ENCODE peak calls at places on chromosomes 6 and 20, in five cellular contexts. One of them, this sample, is unnamed.

GRCh38 chr6:26363882-26364825 is 844 bp upstream of the BTN3A2 start:
- DNase-seq in Peyer's patch: no peak
- DNase-seq in fibroblast of villous mesenchyme: peak; percentile 55
- DNase-seq in heart left ventricle: no peak
- DNase-seq in choroid plexus epithelial cell: peak; percentile 36
- DNase-seq in this sample: peak; percentile 14

GRCh38 chr20:20829694-20830093 is 117.2 kb upstream of the RALGAPA2 start:
- DNase-seq in choroid plexus epithelial cell: no peak
- DNase-seq in heart left ventricle: no peak
- DNase-seq in Peyer's patch: no peak
- DNase-seq in fibroblast of villous mesenchyme: no peak
- DNase-seq in this sample: no peak

GRCh38 chr6:122416825-122417224 is 17.4 kb downstream of the HSF2 start:
- DNase-seq in heart left ventricle: no peak
- DNase-seq in Peyer's patch: no peak
- DNase-seq in choroid plexus epithelial cell: no peak
- DNase-seq in fibroblast of villous mesenchyme: no peak
- DNase-seq in this sample: no peak

GRCh38 chr20:54980321-54980960 is 505.0 kb downstream of the DOK5 start:
- DNase-seq in Peyer's patch: no peak
- DNase-seq in choroid plexus epithelial cell: peak; percentile 0
- DNase-seq in heart left ventricle: no peak
- DNase-seq in fibroblast of villous mesenchyme: no peak
- DNase-seq in this sample: peak; percentile 1

GRCh38 chr6:15661815-15662245 is 998 bp downstream of the DTNBP1 start:
- DNase-seq in fibroblast of villous mesenchyme: no peak
- DNase-seq in Peyer's patch: no peak
- DNase-seq in choroid plexus epithelial cell: no peak
- DNase-seq in heart left ventricle: no peak
- DNase-seq in this sample: no peak

GRCh38 chr6:54655162-54655561 is 191.4 kb upstream of the FAM83B start:
- DNase-seq in heart left ventricle: no peak
- DNase-seq in Peyer's patch: no peak
- DNase-seq in fibroblast of villous mesenchyme: no peak
- DNase-seq in choroid plexus epithelial cell: no peak
- DNase-seq in this sample: no peak

GRCh38 chr6:111734068-111734825 is 128.6 kb upstream of the TRAF3IP2 start:
- DNase-seq in choroid plexus epithelial cell: peak; percentile 94
- DNase-seq in heart left ventricle: no peak
- DNase-seq in fibroblast of villous mesenchyme: peak; percentile 36
- DNase-seq in Peyer's patch: no peak
- DNase-seq in this sample: peak; percentile 87

GRCh38 chr20:11777861-11778570 is 139.7 kb upstream of the BTBD3 start:
- DNase-seq in choroid plexus epithelial cell: peak; percentile 74
- DNase-seq in fibroblast of villous mesenchyme: peak; percentile 61
- DNase-seq in Peyer's patch: no peak
- DNase-seq in heart left ventricle: no peak
- DNase-seq in this sample: peak; percentile 32

GRCh38 chr6:37739618-37740017 is 41.9 kb upstream of the MDGA1 start:
- DNase-seq in choroid plexus epithelial cell: no peak
- DNase-seq in fibroblast of villous mesenchyme: no peak
- DNase-seq in heart left ventricle: no peak
- DNase-seq in Peyer's patch: no peak
- DNase-seq in this sample: no peak

GRCh38 chr6:159679091-159680077 is 13.7 kb downstream of the SOD2 start:
- DNase-seq in Peyer's patch: no peak
- DNase-seq in heart left ventricle: no peak
- DNase-seq in fibroblast of villous mesenchyme: peak; percentile 75
- DNase-seq in choroid plexus epithelial cell: peak; percentile 39
- DNase-seq in this sample: peak; percentile 24

GRCh38 chr6:169960531-169960890 is 209.1 kb downstream of the ERMARD start:
- DNase-seq in fibroblast of villous mesenchyme: no peak
- DNase-seq in Peyer's patch: no peak
- DNase-seq in heart left ventricle: no peak
- DNase-seq in choroid plexus epithelial cell: no peak
- DNase-seq in this sample: no peak

GRCh38 chr6:133242761-133243590 is 1.8 kb downstream of the EYA4 start:
- DNase-seq in fibroblast of villous mesenchyme: no peak
- DNase-seq in Peyer's patch: no peak
- DNase-seq in choroid plexus epithelial cell: no peak
- DNase-seq in heart left ventricle: peak; percentile 40
- DNase-seq in this sample: peak; percentile 10

GRCh38 chr20:44743916-44744655 is 1.6 kb upstream of the KCNK15 start:
- DNase-seq in fibroblast of villous mesenchyme: no peak
- DNase-seq in heart left ventricle: no peak
- DNase-seq in choroid plexus epithelial cell: no peak
- DNase-seq in Peyer's patch: no peak
- DNase-seq in this sample: no peak

GRCh38 chr6:113774122-113774835 is 82.9 kb upstream of the MARCKS start:
- DNase-seq in choroid plexus epithelial cell: peak; percentile 87
- DNase-seq in Peyer's patch: no peak
- DNase-seq in heart left ventricle: no peak
- DNase-seq in fibroblast of villous mesenchyme: peak; percentile 45
- DNase-seq in this sample: peak; percentile 55

GRCh38 chr6:16514249-16514648 is 247.0 kb downstream of the ATXN1 start:
- DNase-seq in choroid plexus epithelial cell: peak; percentile 88
- DNase-seq in Peyer's patch: no peak
- DNase-seq in heart left ventricle: no peak
- DNase-seq in fibroblast of villous mesenchyme: peak; percentile 78
- DNase-seq in this sample: peak; percentile 76

GRCh38 chr6:89353702-89354392 is 1.3 kb upstream of the UBE2J1 start:
- DNase-seq in fibroblast of villous mesenchyme: no peak
- DNase-seq in heart left ventricle: no peak
- DNase-seq in Peyer's patch: no peak
- DNase-seq in choroid plexus epithelial cell: no peak
- DNase-seq in this sample: no peak

GRCh38 chr6:111593516-111593824 is 12.2 kb downstream of the TRAF3IP2 start:
- DNase-seq in Peyer's patch: no peak
- DNase-seq in choroid plexus epithelial cell: no peak
- DNase-seq in fibroblast of villous mesenchyme: no peak
- DNase-seq in heart left ventricle: no peak
- DNase-seq in this sample: no peak

GRCh38 chr20:63178889-63179751 is 36.8 kb downstream of the YTHDF1 start:
- DNase-seq in heart left ventricle: peak; percentile 42
- DNase-seq in choroid plexus epithelial cell: peak; percentile 11
- DNase-seq in Peyer's patch: peak; percentile 49
- DNase-seq in fibroblast of villous mesenchyme: peak; percentile 22
- DNase-seq in this sample: no peak

GRCh38 chr6:132067286-132067685 is 116.1 kb upstream of the CCN2 start:
- DNase-seq in fibroblast of villous mesenchyme: peak; percentile 36
- DNase-seq in Peyer's patch: no peak
- DNase-seq in choroid plexus epithelial cell: no peak
- DNase-seq in heart left ventricle: no peak
- DNase-seq in this sample: peak; percentile 54

GRCh38 chr6:75204222-75204958 is 1.5 kb downstream of the COL12A1 start:
- DNase-seq in fibroblast of villous mesenchyme: peak; percentile 94
- DNase-seq in heart left ventricle: peak; percentile 83
- DNase-seq in Peyer's patch: no peak
- DNase-seq in choroid plexus epithelial cell: peak; percentile 98
- DNase-seq in this sample: peak; percentile 95

GRCh38 chr6:30130887-30131862 is 4.8 kb upstream of the TRIM40 start:
- DNase-seq in Peyer's patch: peak; percentile 66
- DNase-seq in heart left ventricle: peak; percentile 56
- DNase-seq in fibroblast of villous mesenchyme: peak; percentile 92
- DNase-seq in choroid plexus epithelial cell: peak; percentile 92
- DNase-seq in this sample: peak; percentile 79

GRCh38 chr20:57650756-57651483 is 30.7 kb upstream of the ZBP1 start:
- DNase-seq in Peyer's patch: peak; percentile 9
- DNase-seq in choroid plexus epithelial cell: no peak
- DNase-seq in heart left ventricle: no peak
- DNase-seq in fibroblast of villous mesenchyme: no peak
- DNase-seq in this sample: no peak

GRCh38 chr6:21241231-21242130 is 352.1 kb upstream of the SOX4 start:
- DNase-seq in choroid plexus epithelial cell: no peak
- DNase-seq in Peyer's patch: no peak
- DNase-seq in heart left ventricle: no peak
- DNase-seq in fibroblast of villous mesenchyme: no peak
- DNase-seq in this sample: no peak

GRCh38 chr6:47168176-47168575 is 126.0 kb upstream of the ADGRF1 start:
- DNase-seq in fibroblast of villous mesenchyme: peak; percentile 94
- DNase-seq in choroid plexus epithelial cell: peak; percentile 96
- DNase-seq in heart left ventricle: no peak
- DNase-seq in Peyer's patch: no peak
- DNase-seq in this sample: peak; percentile 97

GRCh38 chr20:38255389-38255788 is 5.1 kb downstream of the KIAA1755 start:
- DNase-seq in Peyer's patch: no peak
- DNase-seq in fibroblast of villous mesenchyme: no peak
- DNase-seq in heart left ventricle: no peak
- DNase-seq in choroid plexus epithelial cell: peak; percentile 54
- DNase-seq in this sample: peak; percentile 61

GRCh38 chr6:26607434-26608230 is 10.9 kb downstream of the ABT1 start:
- DNase-seq in fibroblast of villous mesenchyme: peak; percentile 73
- DNase-seq in choroid plexus epithelial cell: peak; percentile 80
- DNase-seq in heart left ventricle: no peak
- DNase-seq in Peyer's patch: peak; percentile 32
- DNase-seq in this sample: peak; percentile 61

GRCh38 chr20:45311589-45312211 is 3.6 kb upstream of the MATN4 start:
- DNase-seq in heart left ventricle: peak; percentile 61
- DNase-seq in Peyer's patch: peak; percentile 38
- DNase-seq in choroid plexus epithelial cell: peak; percentile 63
- DNase-seq in fibroblast of villous mesenchyme: peak; percentile 43
- DNase-seq in this sample: no peak

GRCh38 chr20:62918137-62918536 is 8.2 kb downstream of the DIDO1 start:
- DNase-seq in heart left ventricle: no peak
- DNase-seq in choroid plexus epithelial cell: no peak
- DNase-seq in Peyer's patch: peak; percentile 62
- DNase-seq in fibroblast of villous mesenchyme: no peak
- DNase-seq in this sample: no peak

GRCh38 chr6:44590471-44590870 is 203.0 kb downstream of the CDC5L start:
- DNase-seq in choroid plexus epithelial cell: no peak
- DNase-seq in heart left ventricle: no peak
- DNase-seq in fibroblast of villous mesenchyme: no peak
- DNase-seq in Peyer's patch: no peak
- DNase-seq in this sample: no peak

GRCh38 chr6:135451617-135452190 is 45.8 kb downstream of the AHI1 start:
- DNase-seq in Peyer's patch: no peak
- DNase-seq in fibroblast of villous mesenchyme: peak; percentile 55
- DNase-seq in heart left ventricle: no peak
- DNase-seq in choroid plexus epithelial cell: peak; percentile 64
- DNase-seq in this sample: peak; percentile 61

GRCh38 chr6:65289491-65289890 is 417.5 kb downstream of the EYS start:
- DNase-seq in heart left ventricle: no peak
- DNase-seq in choroid plexus epithelial cell: peak; percentile 29
- DNase-seq in Peyer's patch: no peak
- DNase-seq in fibroblast of villous mesenchyme: no peak
- DNase-seq in this sample: peak; percentile 40

GRCh38 chr6:111922454-111923297 is 49.4 kb upstream of the FYN start:
- DNase-seq in choroid plexus epithelial cell: peak; percentile 54
- DNase-seq in heart left ventricle: no peak
- DNase-seq in fibroblast of villous mesenchyme: peak; percentile 87
- DNase-seq in Peyer's patch: no peak
- DNase-seq in this sample: peak; percentile 58

DNA sequence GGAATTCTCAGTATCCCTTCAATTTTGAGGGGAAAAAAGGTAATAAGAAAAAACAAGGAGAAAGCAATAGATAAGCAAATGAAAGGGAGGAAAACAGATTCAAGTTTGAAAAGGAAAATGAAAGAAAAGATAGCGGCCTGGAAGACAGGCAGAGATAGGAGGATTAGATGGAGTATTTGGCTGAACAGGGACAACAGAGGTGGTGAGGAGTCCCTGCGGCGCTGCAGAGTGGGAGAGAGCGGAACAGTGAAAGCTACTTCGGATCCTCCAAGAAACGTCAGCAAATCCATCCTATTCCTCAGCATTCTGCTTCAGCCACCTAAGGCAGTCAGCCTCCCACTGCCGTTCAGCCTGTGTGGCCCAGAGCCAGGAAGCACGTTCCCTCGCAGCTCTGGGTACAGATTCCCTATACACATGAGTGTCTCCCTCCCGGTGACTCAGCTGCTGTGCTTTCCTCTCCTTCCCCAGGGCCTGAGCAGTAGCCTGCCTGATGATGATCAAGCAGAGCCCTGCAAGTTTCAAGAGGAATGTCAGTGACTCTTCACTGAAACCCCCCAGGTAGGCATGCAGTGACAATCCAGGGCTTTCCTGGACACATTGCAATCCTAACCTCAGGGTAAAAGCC is 43.4 kb upstream of the CDYL start:
- DNase-seq in choroid plexus epithelial cell: peak; percentile 88
- DNase-seq in fibroblast of villous mesenchyme: peak; percentile 87
- DNase-seq in Peyer's patch: no peak
- DNase-seq in heart left ventricle: peak; percentile 56
- DNase-seq in this sample: peak; percentile 90
- H3K4me3 ChIP-seq in choroid plexus epithelial cell: peak overlapping the region; percentile 57
- H3K4me3 ChIP-seq in fibroblast of villous mesenchyme: peak overlapping the region; percentile 56
- H3K4me3 ChIP-seq in Peyer's patch: peak overlapping the region; percentile 29
- H3K4me3 ChIP-seq in heart left ventricle: no peak overlapping the region
- H3K4me3 ChIP-seq in this sample: peak overlapping the region; percentile 2

GRCh38 chr20:25692499-25692898 is 4.2 kb downstream of the ZNF337 start:
- DNase-seq in choroid plexus epithelial cell: no peak
- DNase-seq in fibroblast of villous mesenchyme: no peak
- DNase-seq in heart left ventricle: no peak
- DNase-seq in Peyer's patch: no peak
- DNase-seq in this sample: no peak
- TF ChIP-seq CTCF in choroid plexus epithelial cell: no peak
- TF ChIP-seq CTCF in fibroblast of villous mesenchyme: no peak
- TF ChIP-seq CTCF in heart left ventricle: no peak
- TF ChIP-seq CTCF in Peyer's patch: no peak
- TF ChIP-seq CTCF in this sample: no peak

GRCh38 chr6:6518627-6519026 is 69.9 kb upstream of the LY86 start:
- DNase-seq in Peyer's patch: no peak
- DNase-seq in choroid plexus epithelial cell: no peak
- DNase-seq in fibroblast of villous mesenchyme: no peak
- DNase-seq in heart left ventricle: no peak
- DNase-seq in this sample: no peak
- H3K4me3 ChIP-seq in Peyer's patch: no peak overlapping the region
- H3K4me3 ChIP-seq in choroid plexus epithelial cell: no peak overlapping the region
- H3K4me3 ChIP-seq in fibroblast of villous mesenchyme: no peak overlapping the region
- H3K4me3 ChIP-seq in heart left ventricle: no peak overlapping the region
- H3K4me3 ChIP-seq in this sample: no peak overlapping the region

GRCh38 chr20:64201653-64202052 is 37.4 kb downstream of the MYT1 start:
- DNase-seq in heart left ventricle: no peak
- DNase-seq in Peyer's patch: no peak
- DNase-seq in fibroblast of villous mesenchyme: no peak
- DNase-seq in choroid plexus epithelial cell: no peak
- DNase-seq in this sample: no peak
- TF ChIP-seq CTCF in heart left ventricle: no peak
- TF ChIP-seq CTCF in Peyer's patch: no peak
- TF ChIP-seq CTCF in fibroblast of villous mesenchyme: no peak
- TF ChIP-seq CTCF in choroid plexus epithelial cell: no peak
- TF ChIP-seq CTCF in this sample: no peak

This sample was measured in astrocyte of the spinal cord.